ENCODE peak calls at places on chromosomes 12 and 14, in four cellular contexts. One of them, this sample, is unnamed.

GRCh38 chr14:101187816-101188570 is 284.5 kb upstream of the RTL1 start:
- DNase-seq in neural crest cell: no peak
- DNase-seq in IMR-90: no peak
- DNase-seq in left ventricle myocardium inferior: no peak
- DNase-seq in this sample: no peak

GRCh38 chr12:66931091-66931490 is 252.2 kb upstream of the GRIP1 start:
- DNase-seq in neural crest cell: no peak
- DNase-seq in IMR-90: no peak
- DNase-seq in left ventricle myocardium inferior: no peak
- DNase-seq in this sample: no peak

GRCh38 chr14:34472706-34473279 is 10.8 kb upstream of the SPTSSA start:
- DNase-seq in neural crest cell: no peak
- DNase-seq in IMR-90: no peak
- DNase-seq in left ventricle myocardium inferior: no peak
- DNase-seq in this sample: no peak

GRCh38 chr14:59032821-59033220 is 155.6 kb upstream of the DAAM1 start:
- DNase-seq in neural crest cell: no peak
- DNase-seq in IMR-90: no peak
- DNase-seq in left ventricle myocardium inferior: no peak
- DNase-seq in this sample: no peak

GRCh38 chr12:79174656-79175055 is 310.1 kb downstream of the SYT1 start:
- DNase-seq in neural crest cell: no peak
- DNase-seq in IMR-90: peak; percentile 77
- DNase-seq in left ventricle myocardium inferior: no peak
- DNase-seq in this sample: no peak

GRCh38 chr14:94611179-94611578 is 1.0 kb upstream of the SERPINA3 start:
- DNase-seq in neural crest cell: no peak
- DNase-seq in IMR-90: no peak
- DNase-seq in left ventricle myocardium inferior: no peak
- DNase-seq in this sample: no peak

GRCh38 chr12:27927347-27927746 is 45.2 kb downstream of the PTHLH start:
- DNase-seq in neural crest cell: no peak
- DNase-seq in IMR-90: no peak
- DNase-seq in left ventricle myocardium inferior: no peak
- DNase-seq in this sample: no peak

GRCh38 chr12:74509886-74510285 is 27.7 kb upstream of the ATXN7L3B start:
- DNase-seq in neural crest cell: no peak
- DNase-seq in IMR-90: no peak
- DNase-seq in left ventricle myocardium inferior: no peak
- DNase-seq in this sample: no peak

GRCh38 chr14:38357557-38357956 is 101.7 kb upstream of the CLEC14A start:
- DNase-seq in neural crest cell: no peak
- DNase-seq in IMR-90: peak; percentile 92
- DNase-seq in left ventricle myocardium inferior: no peak
- DNase-seq in this sample: no peak

GRCh38 chr12:51379571-51379970 is 11.6 kb downstream of the GALNT6 start:
- DNase-seq in neural crest cell: no peak
- DNase-seq in IMR-90: no peak
- DNase-seq in left ventricle myocardium inferior: no peak
- DNase-seq in this sample: no peak

This sample was measured in NCI-H1930.